ENCODE peak calls at places on chromosomes 7 and 10, in nine cellular contexts. W is activated CD8-positive, alpha-beta memory T cell treated with anti-CD3 and anti-CD28 coated beads, Interleukin-2, amount 50 U/mL, for 4 hours; F is EH; S is stimulated activated CD4-positive, alpha-beta T cell treated with anti-CD3 and anti-CD28 coated beads, Interleukin-4, amount 100 ng/mL, for 48 hours; Y is NCI-H748 treated with DMSO at 0.1 percent for 48 hours; P is NCI-H1092 treated with DMSO at 0.1 percent for 48 hours; X is activated CD8-positive, alpha-beta T cell treated with anti-CD3 and anti-CD28 coated beads for 36 hours; D is memory B cell; G is NCI-H1436. O is an unnamed sample.

GRCh38 chr10:12503311-12503710 is 154.0 kb downstream of the CAMK1D start:
- DNase-seq in F (no peak), Y (peak; percentile 65), D (no peak), P (peak; percentile 45), G (no peak), W (no peak), S (no peak), X (no peak), O (no peak)

GRCh38 chr10:35564276-35564982 is 40.7 kb upstream of the GJD4 start:
- DNase-seq in F (peak; percentile 56), W (no peak), S (no peak), X (no peak), Y (no peak), P (no peak), G (no peak), D (peak; percentile 11), O (no peak)

GRCh38 chr10:103833731-103834365 is 21.5 kb downstream of the SH3PXD2A start:
- DNase-seq in Y (no peak), D (no peak), W (no peak), S (no peak), X (no peak), F (peak; percentile 39), G (no peak), P (no peak), O (no peak)

GRCh38 chr7:51033722-51034530 is 251.2 kb upstream of the GRB10 start:
- DNase-seq in W (no peak), P (no peak), S (no peak), X (no peak), F (no peak), D (no peak), G (no peak), Y (no peak), O (no peak)

GRCh38 chr10:77296534-77297369 is 340.9 kb downstream of the KCNMA1 start:
- DNase-seq in D (no peak), P (no peak), G (no peak), X (no peak), W (no peak), Y (no peak), S (no peak), F (no peak), O (peak; percentile 82)

GRCh38 chr10:114045071-114045737 is 1.5 kb downstream of the ADRB1 start:
- DNase-seq in X (peak; percentile 26), W (peak; percentile 18), P (peak; percentile 3), G (no peak), F (no peak), Y (no peak), S (no peak), D (peak; percentile 34), O (peak; percentile 52)

GRCh38 chr10:89129850-89130396 is 77.2 kb downstream of the CH25H start:
- DNase-seq in X (no peak), G (no peak), Y (no peak), F (peak; percentile 91), S (no peak), D (no peak), P (no peak), W (no peak), O (peak; percentile 33)

GRCh38 chr7:116977172-116977571 is 23.9 kb downstream of the ST7 start:
- DNase-seq in P (no peak), G (no peak), Y (no peak), D (no peak), X (no peak), F (peak; percentile 67), W (no peak), S (no peak), O (peak; percentile 18)

GRCh38 chr10:130368761-130369560 is 232.8 kb downstream of the GLRX3 start:
- DNase-seq in G (no peak), W (no peak), Y (no peak), F (no peak), D (no peak), S (no peak), P (no peak), X (no peak), O (no peak)

GRCh38 chr7:134784251-134785049 is 5.0 kb downstream of the CALD1 start:
- DNase-seq in W (no peak), S (no peak), P (no peak), X (no peak), F (peak; percentile 51), G (no peak), D (no peak), Y (no peak), O (peak; percentile 30)

GRCh38 chr7:55966851-55967250 is 2.5 kb downstream of the NIPSNAP2 start:
- DNase-seq in Y (no peak), W (no peak), P (no peak), F (no peak), G (no peak), D (no peak), X (no peak), S (no peak), O (no peak)

GRCh38 chr7:20698469-20698868 is 83.0 kb downstream of the ABCB5 start:
- DNase-seq in G (no peak), W (no peak), Y (no peak), D (no peak), S (no peak), F (no peak), P (no peak), X (no peak), O (no peak)

GRCh38 chr7:157041514-157042277 is 31.2 kb upstream of the MNX1 start:
- DNase-seq in P (no peak), S (no peak), X (no peak), W (no peak), G (no peak), F (no peak), D (no peak), Y (no peak), O (no peak)

GRCh38 chr10:125060486-125060850 is 99.9 kb downstream of the CTBP2 start:
- DNase-seq in G (no peak), X (no peak), P (no peak), F (peak; percentile 56), D (no peak), W (no peak), S (no peak), Y (no peak), O (peak; percentile 60)

GRCh38 chr7:91126762-91127161 is 137.5 kb upstream of the FZD1 start:
- DNase-seq in Y (no peak), G (no peak), X (no peak), D (no peak), S (no peak), W (no peak), F (no peak), P (no peak), O (no peak)

GRCh38 chr10:74650613-74651012 is 175.8 kb upstream of the KAT6B start:
- DNase-seq in X (no peak), F (no peak), Y (no peak), P (no peak), S (no peak), G (no peak), W (no peak), D (no peak), O (no peak)

GRCh38 chr7:30799976-30800661 is 28.9 kb downstream of the MINDY4 start:
- DNase-seq in Y (no peak), P (no peak), S (no peak), G (no peak), F (no peak), D (no peak), W (no peak), X (no peak), O (peak; percentile 11)

GRCh38 chr7:725223-726005 is 1.1 kb upstream of the DNAAF5 start:
- DNase-seq in G (no peak), S (no peak), W (no peak), D (no peak), Y (no peak), F (peak; percentile 68), P (no peak), X (no peak), O (peak; percentile 88)

GRCh38 chr10:22250897-22251605 is 33.2 kb upstream of the EBLN1 start:
- DNase-seq in G (no peak), Y (peak; percentile 30), W (no peak), F (no peak), P (peak; percentile 61), D (no peak), X (no peak), S (no peak), O (no peak)

GRCh38 chr10:64014281-64014680 is 493.1 kb downstream of the REEP3 start:
- DNase-seq in G (no peak), X (no peak), S (no peak), F (no peak), W (no peak), Y (no peak), D (no peak), P (no peak), O (no peak)

GRCh38 chr10:69638642-69639041 is 8.6 kb downstream of the FAM241B start:
- DNase-seq in D (no peak), X (no peak), S (no peak), P (no peak), Y (no peak), F (no peak), W (no peak), G (no peak), O (no peak)

GRCh38 chr10:11397980-11398580 is 213.4 kb downstream of the USP6NL start:
- DNase-seq in G (no peak), X (no peak), F (peak; percentile 2), W (no peak), P (no peak), Y (no peak), D (no peak), S (no peak), O (no peak)

GRCh38 chr7:41203542-41203941 is 499.3 kb downstream of the INHBA start:
- DNase-seq in G (no peak), Y (no peak), F (no peak), W (no peak), D (no peak), X (no peak), P (no peak), S (no peak), O (no peak)

GRCh38 chr7:81036871-81037270 is 118.0 kb upstream of the SEMA3C start:
- DNase-seq in P (no peak), X (no peak), G (no peak), W (no peak), D (no peak), F (no peak), S (no peak), Y (no peak), O (no peak)

GRCh38 chr7:3106353-3106752 is 62.7 kb upstream of the CARD11 start:
- DNase-seq in X (peak; percentile 78), Y (no peak), W (no peak), D (no peak), F (no peak), S (peak; percentile 51), P (no peak), G (no peak), O (no peak)

GRCh38 chr7:50864694-50865093 is 82.0 kb upstream of the GRB10 start:
- DNase-seq in G (no peak), D (no peak), F (no peak), P (no peak), W (no peak), S (no peak), X (no peak), Y (no peak), O (no peak)

GRCh38 chr10:132443605-132443997 is 46.6 kb downstream of the PWWP2B start:
- DNase-seq in D (peak; percentile 80), X (peak; percentile 92), Y (no peak), P (no peak), S (peak; percentile 64), W (peak; percentile 82), F (peak; percentile 48), G (no peak), O (peak; percentile 45)